ENCODE peak calls at places on chromosomes 11 and 22, in nine cellular contexts. One of them, this sample, is unnamed.
A peak's percentile ranks its signal among the peaks of the same experiment; 100 is the strongest.

GRCh38 chr22:32327596-32328171 is 30.0 kb upstream of the RFPL3 start:
- DNase-seq in activated T-helper 9 cell treated with anti-CD3 and anti-CD28 coated beads, Interleukin-2, amount 50 U/mL, for 16 hours: no peak
- DNase-seq in body of pancreas: no peak
- DNase-seq in stimulated activated effector memory CD8-positive, alpha-beta T cell treated with anti-CD3 and anti-CD28 coated beads, Interleukin-12 subunit alpha, Interleukin-12 subunit beta, amount 100 ng/mL, for 72 hours: no peak
- DNase-seq in H1: peak; percentile 7
- DNase-seq in posterior vena cava: peak; percentile 52
- DNase-seq in LoVo: no peak
- DNase-seq in H7: no peak
- DNase-seq in cerebellar cortex: no peak
- DNase-seq in this sample: no peak

GRCh38 chr11:94577841-94578240 is 10.7 kb downstream of the PIWIL4 start:
- DNase-seq in activated T-helper 9 cell treated with anti-CD3 and anti-CD28 coated beads, Interleukin-2, amount 50 U/mL, for 16 hours: no peak
- DNase-seq in body of pancreas: no peak
- DNase-seq in stimulated activated effector memory CD8-positive, alpha-beta T cell treated with anti-CD3 and anti-CD28 coated beads, Interleukin-12 subunit alpha, Interleukin-12 subunit beta, amount 100 ng/mL, for 72 hours: no peak
- DNase-seq in H1: no peak
- DNase-seq in posterior vena cava: no peak
- DNase-seq in LoVo: no peak
- DNase-seq in H7: no peak
- DNase-seq in cerebellar cortex: no peak
- DNase-seq in this sample: no peak

GRCh38 chr11:70660059-70660888 is 261.9 kb downstream of the CTTN start:
- DNase-seq in activated T-helper 9 cell treated with anti-CD3 and anti-CD28 coated beads, Interleukin-2, amount 50 U/mL, for 16 hours: no peak
- DNase-seq in body of pancreas: no peak
- DNase-seq in stimulated activated effector memory CD8-positive, alpha-beta T cell treated with anti-CD3 and anti-CD28 coated beads, Interleukin-12 subunit alpha, Interleukin-12 subunit beta, amount 100 ng/mL, for 72 hours: no peak
- DNase-seq in H1: no peak
- DNase-seq in posterior vena cava: no peak
- DNase-seq in LoVo: no peak
- DNase-seq in H7: no peak
- DNase-seq in cerebellar cortex: no peak
- DNase-seq in this sample: no peak

GRCh38 chr11:118202599-118203422 is 22.0 kb downstream of the JAML start:
- DNase-seq in activated T-helper 9 cell treated with anti-CD3 and anti-CD28 coated beads, Interleukin-2, amount 50 U/mL, for 16 hours: no peak
- DNase-seq in body of pancreas: peak; percentile 32
- DNase-seq in stimulated activated effector memory CD8-positive, alpha-beta T cell treated with anti-CD3 and anti-CD28 coated beads, Interleukin-12 subunit alpha, Interleukin-12 subunit beta, amount 100 ng/mL, for 72 hours: no peak
- DNase-seq in H1: no peak
- DNase-seq in posterior vena cava: no peak
- DNase-seq in LoVo: peak; percentile 29
- DNase-seq in H7: no peak
- DNase-seq in cerebellar cortex: no peak
- DNase-seq in this sample: no peak

GRCh38 chr11:48019230-48019584 is 38.8 kb downstream of the PTPRJ start:
- DNase-seq in activated T-helper 9 cell treated with anti-CD3 and anti-CD28 coated beads, Interleukin-2, amount 50 U/mL, for 16 hours: no peak
- DNase-seq in body of pancreas: no peak
- DNase-seq in stimulated activated effector memory CD8-positive, alpha-beta T cell treated with anti-CD3 and anti-CD28 coated beads, Interleukin-12 subunit alpha, Interleukin-12 subunit beta, amount 100 ng/mL, for 72 hours: no peak
- DNase-seq in H1: no peak
- DNase-seq in posterior vena cava: peak; percentile 51
- DNase-seq in LoVo: no peak
- DNase-seq in H7: peak; percentile 58
- DNase-seq in cerebellar cortex: no peak
- DNase-seq in this sample: peak; percentile 43

GRCh38 chr11:12239396-12240298 is 129.3 kb downstream of the MICAL2 start:
- DNase-seq in activated T-helper 9 cell treated with anti-CD3 and anti-CD28 coated beads, Interleukin-2, amount 50 U/mL, for 16 hours: no peak
- DNase-seq in body of pancreas: peak; percentile 68
- DNase-seq in stimulated activated effector memory CD8-positive, alpha-beta T cell treated with anti-CD3 and anti-CD28 coated beads, Interleukin-12 subunit alpha, Interleukin-12 subunit beta, amount 100 ng/mL, for 72 hours: no peak
- DNase-seq in H1: no peak
- DNase-seq in posterior vena cava: no peak
- DNase-seq in LoVo: no peak
- DNase-seq in H7: no peak
- DNase-seq in cerebellar cortex: no peak
- DNase-seq in this sample: no peak

GRCh38 chr22:22748297-22748743 is 103.9 kb downstream of the GGTLC2 start:
- DNase-seq in activated T-helper 9 cell treated with anti-CD3 and anti-CD28 coated beads, Interleukin-2, amount 50 U/mL, for 16 hours: no peak
- DNase-seq in body of pancreas: peak; percentile 68
- DNase-seq in stimulated activated effector memory CD8-positive, alpha-beta T cell treated with anti-CD3 and anti-CD28 coated beads, Interleukin-12 subunit alpha, Interleukin-12 subunit beta, amount 100 ng/mL, for 72 hours: peak; percentile 36
- DNase-seq in H1: peak; percentile 62
- DNase-seq in posterior vena cava: no peak
- DNase-seq in LoVo: peak; percentile 21
- DNase-seq in H7: peak; percentile 49
- DNase-seq in cerebellar cortex: peak; percentile 72
- DNase-seq in this sample: peak; percentile 44

GRCh38 chr11:47379317-47379716 is 970 bp upstream of the SPI1 start:
- DNase-seq in activated T-helper 9 cell treated with anti-CD3 and anti-CD28 coated beads, Interleukin-2, amount 50 U/mL, for 16 hours: no peak
- DNase-seq in body of pancreas: no peak
- DNase-seq in stimulated activated effector memory CD8-positive, alpha-beta T cell treated with anti-CD3 and anti-CD28 coated beads, Interleukin-12 subunit alpha, Interleukin-12 subunit beta, amount 100 ng/mL, for 72 hours: no peak
- DNase-seq in H1: no peak
- DNase-seq in posterior vena cava: peak; percentile 2
- DNase-seq in LoVo: no peak
- DNase-seq in H7: no peak
- DNase-seq in cerebellar cortex: no peak
- DNase-seq in this sample: no peak

GRCh38 chr11:126646701-126647209 is 291.3 kb downstream of the ST3GAL4 start:
- DNase-seq in activated T-helper 9 cell treated with anti-CD3 and anti-CD28 coated beads, Interleukin-2, amount 50 U/mL, for 16 hours: no peak
- DNase-seq in body of pancreas: no peak
- DNase-seq in stimulated activated effector memory CD8-positive, alpha-beta T cell treated with anti-CD3 and anti-CD28 coated beads, Interleukin-12 subunit alpha, Interleukin-12 subunit beta, amount 100 ng/mL, for 72 hours: no peak
- DNase-seq in H1: no peak
- DNase-seq in posterior vena cava: no peak
- DNase-seq in LoVo: no peak
- DNase-seq in H7: no peak
- DNase-seq in cerebellar cortex: no peak
- DNase-seq in this sample: no peak

GRCh38 chr11:134340354-134340964 is 8.7 kb downstream of the GLB1L2 start:
- DNase-seq in activated T-helper 9 cell treated with anti-CD3 and anti-CD28 coated beads, Interleukin-2, amount 50 U/mL, for 16 hours: no peak
- DNase-seq in body of pancreas: no peak
- DNase-seq in stimulated activated effector memory CD8-positive, alpha-beta T cell treated with anti-CD3 and anti-CD28 coated beads, Interleukin-12 subunit alpha, Interleukin-12 subunit beta, amount 100 ng/mL, for 72 hours: no peak
- DNase-seq in H1: no peak
- DNase-seq in posterior vena cava: no peak
- DNase-seq in LoVo: no peak
- DNase-seq in H7: peak; percentile 38
- DNase-seq in cerebellar cortex: no peak
- DNase-seq in this sample: peak; percentile 3

GRCh38 chr11:105177658-105178057 is 38.1 kb upstream of the CARD18 start:
- DNase-seq in activated T-helper 9 cell treated with anti-CD3 and anti-CD28 coated beads, Interleukin-2, amount 50 U/mL, for 16 hours: no peak
- DNase-seq in body of pancreas: no peak
- DNase-seq in stimulated activated effector memory CD8-positive, alpha-beta T cell treated with anti-CD3 and anti-CD28 coated beads, Interleukin-12 subunit alpha, Interleukin-12 subunit beta, amount 100 ng/mL, for 72 hours: no peak
- DNase-seq in H1: no peak
- DNase-seq in posterior vena cava: no peak
- DNase-seq in LoVo: no peak
- DNase-seq in H7: no peak
- DNase-seq in cerebellar cortex: no peak
- DNase-seq in this sample: no peak

GRCh38 chr22:23073506-23074229 is 3.3 kb downstream of the GNAZ start:
- DNase-seq in activated T-helper 9 cell treated with anti-CD3 and anti-CD28 coated beads, Interleukin-2, amount 50 U/mL, for 16 hours: no peak
- DNase-seq in body of pancreas: peak; percentile 13
- DNase-seq in stimulated activated effector memory CD8-positive, alpha-beta T cell treated with anti-CD3 and anti-CD28 coated beads, Interleukin-12 subunit alpha, Interleukin-12 subunit beta, amount 100 ng/mL, for 72 hours: no peak
- DNase-seq in H1: no peak
- DNase-seq in posterior vena cava: peak; percentile 69
- DNase-seq in LoVo: no peak
- DNase-seq in H7: no peak
- DNase-seq in cerebellar cortex: no peak
- DNase-seq in this sample: no peak

GRCh38 chr22:39503590-39503989 is 1.5 kb downstream of the MIEF1 start:
- DNase-seq in activated T-helper 9 cell treated with anti-CD3 and anti-CD28 coated beads, Interleukin-2, amount 50 U/mL, for 16 hours: no peak
- DNase-seq in body of pancreas: no peak
- DNase-seq in stimulated activated effector memory CD8-positive, alpha-beta T cell treated with anti-CD3 and anti-CD28 coated beads, Interleukin-12 subunit alpha, Interleukin-12 subunit beta, amount 100 ng/mL, for 72 hours: no peak
- DNase-seq in H1: no peak
- DNase-seq in posterior vena cava: no peak
- DNase-seq in LoVo: no peak
- DNase-seq in H7: no peak
- DNase-seq in cerebellar cortex: no peak
- DNase-seq in this sample: no peak

GRCh38 chr22:41480397-41480735 is 11.4 kb downstream of the ACO2 start:
- DNase-seq in activated T-helper 9 cell treated with anti-CD3 and anti-CD28 coated beads, Interleukin-2, amount 50 U/mL, for 16 hours: no peak
- DNase-seq in body of pancreas: no peak
- DNase-seq in stimulated activated effector memory CD8-positive, alpha-beta T cell treated with anti-CD3 and anti-CD28 coated beads, Interleukin-12 subunit alpha, Interleukin-12 subunit beta, amount 100 ng/mL, for 72 hours: no peak
- DNase-seq in H1: no peak
- DNase-seq in posterior vena cava: peak; percentile 37
- DNase-seq in LoVo: no peak
- DNase-seq in H7: no peak
- DNase-seq in cerebellar cortex: no peak
- DNase-seq in this sample: no peak